ENCODE peak calls at places on chromosomes 12 and 14, in ten cellular contexts. I, Z, P, W, M, K, B, D, H and T are unnamed samples.
A peak's percentile ranks its signal among the peaks of the same experiment; 100 is the strongest.

GRCh38 chr12:12558291-12558690 is 4.4 kb downstream of the DUSP16 start:
- DNase-seq in I (no peak), P (no peak), H (no peak), W (no peak), K (no peak), D (no peak), M (no peak), Z (no peak), B (no peak), T (no peak)

GRCh38 chr12:52741378-52742195 is 35.6 kb downstream of the KRT76 start:
- DNase-seq in P (peak; percentile 72), K (peak; percentile 50), W (peak; percentile 83), H (no peak), M (peak; percentile 50), D (peak; percentile 91), B (peak; percentile 43), Z (peak; percentile 73), I (peak; percentile 51), T (peak; percentile 50)

GRCh38 chr14:67943947-67944346 is 124.4 kb downstream of the RAD51B start:
- DNase-seq in Z (peak; percentile 95), I (peak; percentile 59), P (no peak), M (peak; percentile 86), K (peak; percentile 76), D (peak; percentile 92), W (peak; percentile 93), H (peak; percentile 80), B (peak; percentile 44), T (peak; percentile 71)

GRCh38 chr14:51568366-51568765 is 83.3 kb upstream of the FRMD6 start:
- DNase-seq in K (no peak), D (no peak), M (no peak), W (no peak), Z (no peak), B (no peak), P (no peak), I (no peak), H (no peak), T (no peak)

GRCh38 chr14:58873228-58873953 is 235.6 kb downstream of the DACT1 start:
- DNase-seq in P (no peak), B (no peak), K (no peak), D (no peak), H (no peak), W (no peak), Z (no peak), I (no peak), M (no peak), T (peak; percentile 4)

GRCh38 chr12:5654019-5654418 is 222.1 kb downstream of the NTF3 start:
- DNase-seq in Z (no peak), W (no peak), M (no peak), D (no peak), I (no peak), P (no peak), B (no peak), K (no peak), H (no peak), T (no peak)

GRCh38 chr12:107326237-107326636 is 232.9 kb upstream of the CRY1 start:
- DNase-seq in M (no peak), W (no peak), D (no peak), Z (no peak), I (no peak), K (no peak), H (no peak), B (no peak), P (no peak), T (no peak)

GRCh38 chr14:105350450-105351244 is 36.1 kb downstream of the PACS2 start:
- DNase-seq in M (no peak), P (no peak), W (no peak), K (no peak), I (no peak), H (no peak), D (no peak), Z (no peak), B (no peak), T (no peak)

GRCh38 chr14:61139006-61139599 is 142.0 kb downstream of the TMEM30B start:
- DNase-seq in I (no peak), Z (no peak), M (no peak), D (no peak), K (no peak), B (no peak), W (no peak), H (no peak), P (no peak), T (no peak)

GRCh38 chr12:1584326-1584725 is 10.1 kb downstream of the FBXL14 start:
- DNase-seq in H (no peak), I (no peak), K (no peak), W (no peak), D (peak; percentile 53), P (no peak), M (no peak), Z (no peak), B (no peak), T (no peak)

GRCh38 chr12:52942914-52943207 is 6.1 kb upstream of the KRT18 start:
- DNase-seq in I (no peak), Z (no peak), D (peak; percentile 60), P (no peak), K (no peak), M (no peak), B (no peak), W (no peak), H (no peak), T (no peak)

GRCh38 chr12:102814691-102815367 is 102.2 kb downstream of the PAH start:
- DNase-seq in P (no peak), D (no peak), K (no peak), B (no peak), Z (no peak), W (no peak), I (no peak), H (no peak), M (no peak), T (no peak)

DNA sequence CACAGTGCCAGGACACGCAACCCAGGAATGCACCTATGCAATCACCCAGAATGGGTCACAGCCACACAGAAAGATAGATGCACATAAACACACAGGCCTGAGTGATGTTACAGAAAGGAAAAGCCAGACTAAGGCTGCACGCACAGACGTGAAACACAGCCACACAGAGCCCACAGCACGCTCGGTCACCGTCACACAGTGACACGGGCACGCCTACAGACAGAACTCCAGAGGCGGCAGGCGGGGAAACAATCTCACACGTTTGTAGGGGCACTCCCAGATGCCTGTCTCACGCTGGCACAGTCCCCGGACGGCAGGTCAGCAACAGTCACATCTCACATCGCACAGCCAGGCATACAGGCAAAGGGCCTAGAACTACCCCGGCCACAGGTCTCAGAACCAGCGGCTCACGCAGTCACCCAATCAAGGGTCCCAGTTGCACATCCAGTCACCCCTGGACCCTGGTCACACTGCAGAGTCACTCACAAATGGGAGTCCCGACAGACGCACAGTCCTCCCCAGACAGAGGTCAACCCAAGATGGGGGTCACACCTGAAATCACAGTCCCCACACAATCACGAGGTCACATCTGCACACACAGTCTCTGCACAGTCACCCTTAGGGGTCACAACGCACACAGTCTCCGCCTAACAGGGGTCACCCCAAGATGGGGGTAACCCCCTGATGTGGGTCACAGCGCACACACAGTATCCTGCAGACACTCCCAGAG is 790 bp downstream of the SSH1 start:
- DNase-seq in I (peak; percentile 83), B (no peak), D (peak; percentile 50), P (peak; percentile 88), M (peak; percentile 89), Z (peak; percentile 71), K (peak; percentile 66), H (peak; percentile 21), W (peak; percentile 72), T (peak; percentile 92)
- H3K4me1 ChIP-seq in I (peaks cover 24% of the 10 kb centered on the region), B (peaks cover 51% of the 10 kb centered on the region), D (peaks cover 25% of the 10 kb centered on the region), P (peaks cover 53% of the 10 kb centered on the region), M (peaks cover 27% of the 10 kb centered on the region), Z (peaks cover 24% of the 10 kb centered on the region), K (peaks cover 7% of the 10 kb centered on the region), H (peaks cover 6% of the 10 kb centered on the region), W (peaks cover 29% of the 10 kb centered on the region), T (peaks cover 56% of the 10 kb centered on the region)

DNA sequence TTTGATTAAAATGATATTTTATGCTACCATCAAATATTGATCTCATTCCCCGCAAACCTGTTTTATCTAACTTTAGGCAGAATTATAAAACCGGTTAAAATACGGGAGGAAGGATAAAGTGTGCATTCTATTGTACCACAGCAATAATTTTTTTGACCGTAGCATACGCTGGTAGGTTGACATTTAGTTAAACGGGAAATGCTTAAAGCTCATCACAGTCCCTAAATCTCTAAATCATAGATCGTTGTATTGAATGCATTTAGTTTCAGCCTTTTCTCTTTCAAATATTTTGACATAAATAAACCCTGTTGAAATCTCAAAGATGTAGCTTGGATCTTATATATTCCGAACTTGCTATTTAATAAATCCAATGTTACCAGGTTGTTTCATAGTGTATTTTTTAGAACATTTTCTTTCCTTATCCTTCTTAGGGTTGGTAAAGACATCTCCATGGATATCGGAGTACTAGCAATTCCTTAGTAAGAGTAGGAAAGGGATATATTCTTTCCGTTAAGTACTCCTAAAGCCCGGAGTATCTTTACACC is 811 bp downstream of the CLEC2B start:
- DNase-seq in W (no peak), M (no peak), I (no peak), P (no peak), H (no peak), D (no peak), Z (peak; percentile 2), B (no peak), K (no peak), T (no peak)
- H3K27ac ChIP-seq in W (no peak overlapping the region), M (peak overlapping the region; percentile 72), I (no peak overlapping the region), P (peak overlapping the region; percentile 92), H (peak overlapping the region; percentile 92), D (no peak overlapping the region), Z (no peak overlapping the region), B (peak overlapping the region; percentile 15), K (peak overlapping the region; percentile 21), T (peak overlapping the region; percentile 79)

DNA sequence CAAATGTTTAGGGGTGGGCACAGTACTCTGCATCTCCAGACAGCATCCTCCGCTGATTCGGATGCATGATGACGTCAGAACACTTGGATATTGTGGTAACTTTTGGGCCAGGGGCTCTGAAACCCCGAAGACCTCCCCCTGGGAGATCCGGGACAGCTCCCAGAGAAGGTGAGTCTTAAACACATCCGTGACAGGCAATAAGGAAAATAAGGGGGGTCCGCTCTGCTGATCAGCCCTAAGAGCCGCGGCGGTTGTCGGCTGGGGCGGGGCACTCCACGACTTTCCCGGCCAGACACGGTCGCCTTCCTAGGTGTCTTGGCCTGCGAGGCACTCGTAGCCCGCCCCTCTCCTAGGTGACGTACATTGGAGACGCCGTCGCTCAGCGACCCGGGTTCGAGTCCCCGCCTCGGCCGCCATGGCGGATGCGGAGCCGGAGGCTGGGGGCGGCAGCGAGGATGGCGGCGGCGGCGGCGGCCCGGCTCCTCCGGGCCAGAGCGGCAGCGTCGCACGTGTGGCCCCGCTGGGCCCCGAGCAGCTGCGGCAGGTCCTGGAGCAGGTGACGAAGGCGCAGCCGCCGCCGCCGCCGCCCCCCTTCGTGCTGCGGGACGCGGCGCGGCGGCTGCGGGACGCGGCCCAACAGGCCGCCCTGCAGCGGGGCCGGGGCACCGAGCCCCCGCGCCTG is at the start of gene ZNF839:
- DNase-seq in B (peak; percentile 92), D (peak; percentile 93), Z (peak; percentile 92), K (peak; percentile 93), M (peak; percentile 84), H (peak; percentile 92), W (peak; percentile 91), P (peak; percentile 97), I (peak; percentile 95), T (peak; percentile 92)
- H3K4me1 ChIP-seq in B (peaks cover 39% of the 10 kb centered on the region), D (peaks cover 23% of the 10 kb centered on the region), Z (peaks cover 8% of the 10 kb centered on the region), K (peaks cover 3% of the 10 kb centered on the region), M (peaks cover 7% of the 10 kb centered on the region), H (peaks cover 11% of the 10 kb centered on the region), W (peaks cover 46% of the 10 kb centered on the region), P (peaks cover 21% of the 10 kb centered on the region), I (peaks cover 4% of the 10 kb centered on the region), T (peaks cover 33% of the 10 kb centered on the region)

DNA sequence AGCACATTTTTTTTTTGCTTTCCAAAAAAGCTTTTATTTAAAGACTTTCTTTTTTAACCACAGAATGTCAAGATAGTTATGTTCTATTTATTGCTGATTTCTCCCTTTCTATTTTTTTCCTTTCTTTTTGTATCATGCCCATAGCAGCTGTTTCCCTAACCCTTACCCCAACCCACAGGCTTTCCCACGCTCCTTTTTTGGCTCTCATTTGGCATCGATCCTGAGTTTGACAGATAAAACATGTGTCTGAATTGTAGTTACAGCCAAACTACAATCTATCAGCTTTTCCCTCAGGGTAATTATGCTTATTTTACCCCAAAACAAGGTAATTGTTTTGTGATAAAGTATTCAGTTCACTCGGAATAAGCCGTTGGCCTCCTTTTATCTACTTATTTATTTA is 46.7 kb downstream of the PDE3A start:
- DNase-seq in D (no peak), Z (peak; percentile 90), B (no peak), P (no peak), M (peak; percentile 56), H (peak; percentile 18), K (no peak), I (peak; percentile 23), W (no peak), T (no peak)
- H3K27ac ChIP-seq in D (no peak overlapping the region), Z (no peak overlapping the region), B (no peak overlapping the region), P (no peak overlapping the region), M (no peak overlapping the region), H (no peak overlapping the region), K (no peak overlapping the region), I (no peak overlapping the region), W (no peak overlapping the region), T (no peak overlapping the region)